ENCODE peak calls at places on chromosomes 2 and 18, in nine cellular contexts. L is tibial artery; M is NCI-H1694; X is stomach; E is left lung; N is posterior vena cava; K is naive thymus-derived CD8-positive, alpha-beta T cell; S is GM13976; I is H7. B is an unnamed sample.
A peak's percentile ranks its signal among the peaks of the same experiment; 100 is the strongest.

GRCh38 chr2:182447843-182448242 is 21.0 kb upstream of the PDE1A start:
- DNase-seq in L (peak; percentile 23), E (no peak), K (no peak), I (no peak), M (no peak), S (no peak), X (no peak), N (no peak), B (no peak)

GRCh38 chr2:71100195-71100964 is 29.6 kb downstream of the MCEE start:
- DNase-seq in N (peak; percentile 84), S (peak; percentile 66), L (peak; percentile 45), M (peak; percentile 46), I (peak; percentile 80), K (peak; percentile 29), E (no peak), X (peak; percentile 74), B (peak; percentile 3)

GRCh38 chr2:120066708-120067547 is 54.1 kb downstream of the EPB41L5 start:
- DNase-seq in S (no peak), E (no peak), L (no peak), M (no peak), N (no peak), X (no peak), K (no peak), I (no peak), B (no peak)

GRCh38 chr2:181778621-181779195 is 98.4 kb upstream of the NEUROD1 start:
- DNase-seq in I (no peak), N (no peak), M (no peak), X (no peak), K (no peak), L (no peak), S (no peak), E (no peak), B (no peak)

GRCh38 chr2:221203846-221204245 is 368.3 kb downstream of the EPHA4 start:
- DNase-seq in I (no peak), L (no peak), S (no peak), K (no peak), X (peak; percentile 29), N (no peak), E (no peak), M (peak; percentile 31), B (no peak)

GRCh38 chr2:62221141-62221540 is 25.2 kb downstream of the B3GNT2 start:
- DNase-seq in X (no peak), K (no peak), I (no peak), S (no peak), M (no peak), E (no peak), L (no peak), N (no peak), B (no peak)

GRCh38 chr18:13619505-13620205 is 106.7 kb downstream of the FAM210A start:
- DNase-seq in S (no peak), E (no peak), N (no peak), K (no peak), I (peak; percentile 62), L (no peak), M (no peak), X (no peak), B (no peak)

GRCh38 chr2:176111891-176112374 is 4.6 kb upstream of the HOXD10 start:
- DNase-seq in I (peak; percentile 64), L (no peak), E (no peak), M (no peak), X (no peak), N (peak; percentile 78), S (no peak), K (no peak), B (no peak)

GRCh38 chr2:122194546-122194945 is 439.1 kb downstream of the TSN start:
- DNase-seq in L (no peak), N (no peak), S (no peak), E (no peak), I (no peak), M (no peak), K (no peak), X (no peak), B (no peak)

GRCh38 chr2:234165421-234165820 is 114.9 kb downstream of the SPP2 start:
- DNase-seq in L (no peak), S (no peak), M (no peak), E (no peak), N (no peak), X (no peak), I (no peak), K (no peak), B (no peak)

GRCh38 chr2:120879401-120880295 is 144.0 kb downstream of the GLI2 start:
- DNase-seq in E (peak; percentile 60), S (no peak), L (no peak), I (peak; percentile 81), M (no peak), K (no peak), N (peak; percentile 76), X (no peak), B (no peak)

GRCh38 chr2:168850846-168851245 is 39.4 kb downstream of the SPC25 start:
- DNase-seq in S (no peak), E (no peak), X (no peak), N (no peak), L (no peak), M (no peak), I (no peak), K (no peak), B (no peak)

GRCh38 chr2:59233448-59233847 is 992.3 kb upstream of the FANCL start:
- DNase-seq in X (no peak), K (no peak), N (no peak), M (no peak), I (no peak), L (no peak), E (no peak), S (no peak), B (no peak)

GRCh38 chr18:70491734-70492348 is 203.0 kb downstream of the SOCS6 start:
- DNase-seq in M (peak; percentile 14), E (no peak), K (peak; percentile 28), I (peak; percentile 71), L (peak; percentile 58), S (peak; percentile 52), N (no peak), X (peak; percentile 52), B (peak; percentile 7)

GRCh38 chr2:134252092-134252775 is 1.6 kb upstream of the MGAT5 start:
- DNase-seq in I (no peak), X (no peak), M (peak; percentile 80), N (no peak), L (no peak), K (no peak), S (no peak), E (no peak), B (peak; percentile 9)

GRCh38 chr2:39225564-39225963 is 18.2 kb downstream of the CDKL4 start:
- DNase-seq in S (peak; percentile 23), M (no peak), L (no peak), K (no peak), E (no peak), N (no peak), X (no peak), I (no peak), B (no peak)

GRCh38 chr2:112005391-112006075 is 49.5 kb upstream of the TMEM87B start:
- DNase-seq in S (no peak), L (no peak), E (no peak), X (no peak), K (no peak), I (no peak), N (no peak), M (no peak), B (no peak)

GRCh38 chr18:10247402-10248117 is 206.9 kb upstream of the APCDD1 start:
- DNase-seq in I (no peak), L (no peak), M (no peak), K (no peak), N (no peak), S (no peak), X (no peak), E (no peak), B (no peak)

GRCh38 chr2:206230060-206230890 is 44.2 kb upstream of the ZDBF2 start:
- DNase-seq in I (peak; percentile 64), L (no peak), S (no peak), K (no peak), M (peak; percentile 89), X (no peak), E (no peak), N (no peak), B (no peak)

GRCh38 chr2:47905454-47906260 is 641 bp downstream of the FBXO11 start:
- DNase-seq in L (peak; percentile 40), N (peak; percentile 88), E (peak; percentile 91), X (peak; percentile 55), M (peak; percentile 74), S (peak; percentile 55), I (peak; percentile 66), K (peak; percentile 78), B (peak; percentile 48)

GRCh38 chr2:237483018-237483731 is 3.9 kb upstream of the MLPH start:
- DNase-seq in S (no peak), E (no peak), X (peak; percentile 74), K (no peak), L (no peak), I (no peak), N (no peak), M (no peak), B (no peak)

GRCh38 chr2:137467246-137467862 is 496.9 kb upstream of the HNMT start:
- DNase-seq in M (peak; percentile 75), E (no peak), I (peak; percentile 19), X (no peak), L (peak; percentile 24), N (no peak), K (no peak), S (peak; percentile 9), B (no peak)

GRCh38 chr18:46213295-46213694 is 109.1 kb downstream of the HAUS1 start:
- DNase-seq in S (peak; percentile 41), N (no peak), X (no peak), K (peak; percentile 44), L (no peak), I (peak; percentile 15), E (no peak), M (no peak), B (no peak)

GRCh38 chr2:158103358-158104021 is 1.8 kb downstream of the UPP2 start:
- DNase-seq in I (peak; percentile 21), E (no peak), X (no peak), K (no peak), S (no peak), N (no peak), M (no peak), L (no peak), B (no peak)

GRCh38 chr2:215929602-215930335 is 83.6 kb downstream of the MREG start:
- DNase-seq in I (no peak), M (no peak), L (no peak), E (no peak), K (no peak), X (no peak), N (no peak), S (no peak), B (no peak)

GRCh38 chr2:199757466-199757865 is 93.5 kb downstream of the FTCDNL1 start:
- DNase-seq in I (no peak), K (no peak), X (no peak), M (peak; percentile 98), N (no peak), S (no peak), L (no peak), E (no peak), B (no peak)

GRCh38 chr2:176188969-176189665 is 649 bp downstream of the HOXD1 start:
- DNase-seq in X (no peak), S (peak; percentile 50), I (peak; percentile 83), N (peak; percentile 83), M (no peak), L (no peak), E (peak; percentile 80), K (no peak), B (no peak)

GRCh38 chr2:151437630-151438029 is 27.9 kb downstream of the RIF1 start:
- DNase-seq in I (peak; percentile 11), M (peak; percentile 20), E (no peak), S (peak; percentile 36), K (peak; percentile 31), N (no peak), X (no peak), L (no peak), B (no peak)

GRCh38 chr2:119169717-119170116 is 11.2 kb upstream of the C1QL2 start:
- DNase-seq in L (no peak), X (no peak), K (no peak), N (no peak), I (no peak), S (no peak), M (no peak), E (no peak), B (no peak)

GRCh38 chr18:2536493-2536892 is 34.8 kb downstream of the METTL4 start:
- DNase-seq in I (no peak), L (no peak), M (no peak), E (no peak), K (no peak), S (no peak), N (no peak), X (no peak), B (no peak)

GRCh38 chr2:160288324-160288723 is 88.3 kb upstream of the ITGB6 start:
- DNase-seq in I (no peak), K (no peak), M (no peak), N (no peak), S (no peak), E (no peak), L (no peak), X (no peak), B (no peak)

B was measured in activated T-helper 9 cell treated with anti-CD3 and anti-CD28 coated beads, Interleukin-2, amount 50 U/mL, for 16 hours.